ENCODE peak calls at places on chromosomes 1 and 21, in four cellular contexts. X, H, B and K are unnamed samples.

GRCh38 chr1:200530551-200531261 is 89.8 kb downstream of the KIF14 start:
- DNase-seq in H (no peak), B (no peak), X (no peak), K (no peak)

GRCh38 chr1:163379801-163380200 is 58.0 kb downstream of the NUF2 start:
- DNase-seq in X (no peak), B (no peak), H (no peak), K (no peak)

GRCh38 chr1:47725000-47725731 is 272.0 kb downstream of the TRABD2B start:
- DNase-seq in B (no peak), H (peak; percentile 42), X (no peak), K (no peak)

GRCh38 chr1:20472860-20473711 is 12.9 kb downstream of the CAMK2N1 start:
- DNase-seq in X (no peak), B (peak; percentile 70), H (peak; percentile 74), K (no peak)

GRCh38 chr1:145962157-145963102 is 1.9 kb downstream of the ANKRD34A start:
- DNase-seq in B (peak; percentile 38), X (no peak), H (peak; percentile 67), K (no peak)

GRCh38 chr1:933603-933940 is 9.8 kb downstream of the SAMD11 start:
- DNase-seq in H (no peak), B (no peak), X (no peak), K (no peak)

GRCh38 chr1:41699861-41700248 is 215.4 kb upstream of the EDN2 start:
- DNase-seq in B (no peak), X (no peak), H (no peak), K (no peak)

GRCh38 chr1:177556163-177556562 is 385.4 kb downstream of the BRINP2 start:
- DNase-seq in X (no peak), H (no peak), B (no peak), K (no peak)

GRCh38 chr21:29499734-29500343 is 201.1 kb downstream of the BACH1 start:
- DNase-seq in X (no peak), B (no peak), H (peak; percentile 55), K (no peak)

GRCh38 chr1:77652179-77652745 is 30.2 kb downstream of the ZZZ3 start:
- DNase-seq in X (no peak), B (no peak), H (peak; percentile 76), K (no peak)

GRCh38 chr1:191358724-191359123 is 799.5 kb upstream of the RGS18 start:
- DNase-seq in X (no peak), H (no peak), B (no peak), K (no peak)

GRCh38 chr1:162835157-162835899 is 25.6 kb downstream of the CCDC190 start:
- DNase-seq in X (no peak), H (no peak), B (no peak), K (no peak)

GRCh38 chr1:110053557-110054428 is 16.7 kb downstream of the ALX3 start:
- DNase-seq in H (peak; percentile 53), X (peak; percentile 76), B (peak; percentile 62), K (peak; percentile 63)

GRCh38 chr1:39293375-39294070 is 89.0 kb downstream of the MACF1 start:
- DNase-seq in X (no peak), H (peak; percentile 76), B (no peak), K (no peak)

GRCh38 chr1:182968151-182968741 is 15.3 kb upstream of the SHCBP1L start:
- DNase-seq in B (no peak), X (no peak), H (peak; percentile 24), K (no peak)

GRCh38 chr1:203172184-203173115 is 3.2 kb downstream of the MYBPH start:
- DNase-seq in B (peak; percentile 56), X (peak; percentile 69), H (peak; percentile 73), K (peak; percentile 69)

GRCh38 chr1:224769987-224770693 is 154.0 kb downstream of the CNIH3 start:
- DNase-seq in B (no peak), X (no peak), H (peak; percentile 75), K (no peak)

GRCh38 chr1:41783189-41783639 is 135.5 kb downstream of the HIVEP3 start:
- DNase-seq in B (no peak), H (peak; percentile 96), X (no peak), K (peak; percentile 87)

GRCh38 chr1:108653431-108654105 is 7.3 kb downstream of the HENMT1 start:
- DNase-seq in H (peak; percentile 11), B (no peak), X (no peak), K (no peak)

GRCh38 chr21:22711636-22712035 is 1713.4 kb downstream of the NCAM2 start:
- DNase-seq in B (no peak), X (no peak), H (no peak), K (no peak)

GRCh38 chr1:226708342-226708780 is 30.7 kb downstream of the ITPKB start:
- DNase-seq in H (peak; percentile 94), B (no peak), X (no peak), K (peak; percentile 68)

GRCh38 chr1:226711976-226712778 is 26.9 kb downstream of the ITPKB start:
- DNase-seq in H (no peak), B (no peak), X (no peak), K (no peak)

GRCh38 chr1:226708967-226709396 is 30.1 kb downstream of the ITPKB start:
- DNase-seq in X (no peak), H (peak; percentile 7), B (no peak), K (peak; percentile 55)

GRCh38 chr1:226710501-226710900 is 28.6 kb downstream of the ITPKB start:
- DNase-seq in B (no peak), X (no peak), H (no peak), K (no peak)

GRCh38 chr1:226709942-226710341 is 29.1 kb downstream of the ITPKB start:
- DNase-seq in H (no peak), X (no peak), B (no peak), K (no peak)
- H3K36me3 ChIP-seq in H (no peaks in the 10 kb centered on the region), X (no peaks in the 10 kb centered on the region), B (peaks cover 11% of the 10 kb centered on the region), K (peaks cover 3% of the 10 kb centered on the region)

GRCh38 chr1:180489313-180489712 is 13.1 kb downstream of the ACBD6 start:
- DNase-seq in H (no peak), X (no peak), B (no peak), K (no peak)
- H3K36me3 ChIP-seq in H (peaks cover 6% of the 10 kb centered on the region), X (peaks cover under 1% of the 10 kb centered on the region), B (peaks cover 68% of the 10 kb centered on the region), K (peaks cover 38% of the 10 kb centered on the region)

DNA sequence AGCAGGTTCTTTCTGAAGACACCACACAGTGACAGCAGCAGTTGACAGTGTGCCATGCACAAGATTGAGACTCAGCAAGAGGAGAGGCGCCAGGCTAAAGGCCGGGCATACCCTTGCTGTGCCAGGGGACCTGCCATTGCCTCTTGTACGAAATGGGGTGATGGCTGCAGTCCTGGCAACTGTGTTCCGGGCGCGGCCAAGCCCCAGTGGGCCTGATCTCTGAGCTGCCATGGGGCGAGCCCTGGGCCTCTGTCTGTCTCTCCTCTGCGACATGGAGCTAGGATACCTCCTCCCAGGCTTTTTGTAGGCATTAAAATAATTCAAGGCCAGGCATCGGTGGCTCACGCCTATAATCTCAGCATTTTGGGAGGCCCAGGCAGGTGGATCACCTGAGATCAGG is 9.6 kb upstream of the TRAPPC10 start:
- DNase-seq in H (no peak), B (no peak), X (no peak), K (no peak)
- H3K36me3 ChIP-seq in H (no peaks in the 10 kb centered on the region), B (no peaks in the 10 kb centered on the region), X (no peaks in the 10 kb centered on the region), K (no peaks in the 10 kb centered on the region)

GRCh38 chr21:46437096-46437498 is 21.6 kb upstream of the DIP2A start:
- DNase-seq in H (no peak), X (no peak), B (no peak), K (no peak)
- H3K36me3 ChIP-seq in H (peaks cover 20% of the 10 kb centered on the region), X (peaks cover 4% of the 10 kb centered on the region), B (peaks cover 78% of the 10 kb centered on the region), K (peaks cover 95% of the 10 kb centered on the region)